ENCODE peak calls at places on chromosomes 1 and 21, in nine cellular contexts. Q is transverse colon, F is A549, A is H1, K is tibial nerve, O is stomach, P is ovary, S is esophagus muscularis mucosa, D is SK-N-SH. W is an unnamed sample. For H3K4me1, the result is how much of the 10 kb centered on the place peaks cover.

GRCh38 chr1:160777486-160778089 is 18.4 kb upstream of the LY9 start:
- DNase-seq in Q (peak), F (peak), A (peak), K (no peak), O (peak), P (no peak), S (peak), D (peak), W (no peak)

GRCh38 chr1:200610846-200611245 is 9.7 kb downstream of the KIF14 start:
- DNase-seq in Q (no peak), F (no peak), A (no peak), K (no peak), O (no peak), P (no peak), S (no peak), D (no peak), W (no peak)

GRCh38 chr21:45365608-45366241 is 39.2 kb upstream of the COL18A1 start:
- DNase-seq in Q (no peak), F (peak), A (no peak), K (no peak), O (no peak), P (peak), S (no peak), D (no peak), W (no peak)

GRCh38 chr1:28592314-28593071 is 428 bp downstream of the RAB42 start:
- DNase-seq in Q (peak), F (no peak), A (peak), K (no peak), O (peak), P (no peak), S (no peak), D (peak), W (peak)

GRCh38 chr1:240831922-240832321 is 220.0 kb upstream of the GREM2 start:
- DNase-seq in Q (no peak), F (no peak), A (no peak), K (no peak), O (no peak), P (no peak), S (no peak), D (no peak), W (no peak)

GRCh38 chr1:225747566-225747965 is 30.1 kb upstream of the SRP9 start:
- DNase-seq in Q (no peak), F (no peak), A (no peak), K (no peak), O (no peak), P (no peak), S (no peak), D (no peak), W (no peak)

GRCh38 chr1:111955755-111956154 is 33.7 kb downstream of the KCND3 start:
- DNase-seq in Q (no peak), F (no peak), A (no peak), K (no peak), O (no peak), P (no peak), S (no peak), D (no peak), W (peak)

GRCh38 chr1:233719626-233720334 is 105.9 kb downstream of the KCNK1 start:
- DNase-seq in Q (no peak), F (no peak), A (no peak), K (no peak), O (no peak), P (no peak), S (peak), D (no peak), W (no peak)

GRCh38 chr1:246647113-246647512 is 77.1 kb upstream of the SCCPDH start:
- DNase-seq in Q (peak), F (no peak), A (peak), K (peak), O (no peak), P (no peak), S (no peak), D (peak), W (no peak)

GRCh38 chr1:198937231-198938031 is 298.6 kb downstream of the PTPRC start:
- DNase-seq in Q (peak), F (peak), A (no peak), K (peak), O (no peak), P (no peak), S (no peak), D (peak), W (no peak)

GRCh38 chr1:161481624-161482392 is 23.4 kb upstream of the FCGR2A start:
- DNase-seq in Q (no peak), F (no peak), A (no peak), K (no peak), O (no peak), P (no peak), S (no peak), D (no peak), W (no peak)

GRCh38 chr1:247748041-247748440 is at the start of gene OR14A2:
- DNase-seq in Q (no peak), F (no peak), A (no peak), K (no peak), O (no peak), P (no peak), S (no peak), D (no peak), W (no peak)

GRCh38 chr1:43147625-43148319 is 24.3 kb downstream of the EBNA1BP2 start:
- DNase-seq in Q (peak), F (no peak), A (peak), K (peak), O (peak), P (peak), S (no peak), D (peak), W (peak)

GRCh38 chr1:238916828-238917227 is 469.5 kb upstream of the CHRM3 start:
- DNase-seq in Q (no peak), F (no peak), A (no peak), K (no peak), O (no peak), P (no peak), S (no peak), D (no peak), W (no peak)

GRCh38 chr1:225578247-225578646 is 74.7 kb downstream of the ENAH start:
- DNase-seq in Q (no peak), F (no peak), A (no peak), K (no peak), O (no peak), P (no peak), S (no peak), D (no peak), W (no peak)

GRCh38 chr1:156004843-156005593 is 15.7 kb downstream of the SSR2 start:
- DNase-seq in Q (peak), F (no peak), A (no peak), K (no peak), O (peak), P (no peak), S (no peak), D (no peak), W (no peak)

GRCh38 chr1:92653605-92654381 is 131.1 kb downstream of the EVI5 start:
- DNase-seq in Q (no peak), F (no peak), A (no peak), K (no peak), O (no peak), P (no peak), S (no peak), D (no peak), W (no peak)

GRCh38 chr1:208438262-208438661 is 194.1 kb upstream of the PLXNA2 start:
- DNase-seq in Q (no peak), F (no peak), A (no peak), K (no peak), O (no peak), P (no peak), S (no peak), D (no peak), W (no peak)

GRCh38 chr1:220575718-220576497 is 48.0 kb downstream of the MARK1 start:
- DNase-seq in Q (no peak), F (no peak), A (no peak), K (no peak), O (no peak), P (no peak), S (no peak), D (no peak), W (no peak)

GRCh38 chr1:89211035-89211634 is 12.4 kb upstream of the GBP4 start:
- DNase-seq in Q (no peak), F (no peak), A (no peak), K (no peak), O (no peak), P (no peak), S (no peak), D (no peak), W (no peak)

GRCh38 chr1:204261746-204262505 is 48.1 kb upstream of the GOLT1A start:
- DNase-seq in Q (no peak), F (no peak), A (no peak), K (no peak), O (no peak), P (no peak), S (no peak), D (no peak), W (no peak)

GRCh38 chr21:43270800-43271261 is 102.0 kb downstream of the CRYAA start:
- DNase-seq in Q (no peak), F (no peak), A (no peak), K (no peak), O (no peak), P (peak), S (no peak), D (peak), W (peak)

GRCh38 chr1:41576620-41577019 is 92.1 kb upstream of the EDN2 start:
- DNase-seq in Q (no peak), F (no peak), A (no peak), K (no peak), O (no peak), P (no peak), S (no peak), D (no peak), W (no peak)

GRCh38 chr1:177937931-177938330 is 31.9 kb downstream of the SEC16B start:
- DNase-seq in Q (no peak), F (no peak), A (no peak), K (no peak), O (no peak), P (no peak), S (no peak), D (no peak), W (no peak)

GRCh38 chr1:231062500-231063270 is 22.6 kb upstream of the FAM89A start:
- DNase-seq in Q (no peak), F (no peak), A (no peak), K (no peak), O (no peak), P (no peak), S (no peak), D (no peak), W (no peak)

GRCh38 chr1:9838946-9839345 is 15.2 kb upstream of the CLSTN1 start:
- DNase-seq in Q (no peak), F (no peak), A (no peak), K (no peak), O (no peak), P (no peak), S (no peak), D (no peak), W (no peak)

GRCh38 chr1:206766251-206766856 is 4.2 kb upstream of the IL19 start:
- DNase-seq in Q (peak), F (no peak), A (no peak), K (peak), O (peak), P (no peak), S (no peak), D (no peak), W (no peak)

GRCh38 chr1:193069748-193070394 is 10.5 kb downstream of the RO60 start:
- DNase-seq in Q (no peak), F (peak), A (no peak), K (no peak), O (no peak), P (no peak), S (no peak), D (peak), W (no peak)

GRCh38 chr1:184424171-184424570 is 37.3 kb downstream of the C1orf21 start:
- DNase-seq in Q (no peak), F (no peak), A (no peak), K (no peak), O (no peak), P (no peak), S (no peak), D (no peak), W (no peak)

GRCh38 chr1:91529856-91530255 is 29.2 kb downstream of the CDC7 start:
- DNase-seq in Q (no peak), F (no peak), A (no peak), K (no peak), O (no peak), P (no peak), S (no peak), D (no peak), W (no peak)

DNA sequence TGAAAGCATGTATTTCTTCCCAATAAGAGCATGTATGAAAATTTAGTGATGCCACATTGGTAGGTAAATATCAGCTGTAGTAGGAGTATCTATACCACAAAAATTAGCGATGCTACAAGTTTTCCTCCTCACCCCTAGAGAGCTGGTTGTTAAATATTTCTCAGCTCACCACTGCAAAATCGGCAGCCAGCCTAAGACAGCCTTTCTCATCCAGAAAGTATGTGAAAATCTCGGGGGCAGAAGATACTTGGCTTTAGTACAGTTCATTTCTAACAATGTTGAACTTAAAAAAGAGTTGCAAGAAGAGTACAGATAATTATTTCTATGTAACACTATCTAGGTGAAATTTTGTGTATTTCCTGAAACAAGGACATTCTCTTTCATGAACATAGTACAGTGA is 235.3 kb downstream of the TPR start:
- DNase-seq in Q (no peak), F (no peak), A (no peak), K (peak), O (no peak), P (no peak), S (no peak), D (no peak), W (no peak)
- H3K4me3 ChIP-seq in Q (no peak), F (no peak), A (no peak), K (no peak), O (no peak), P (no peak), S (no peak), D (no peak), W (no peak)

GRCh38 chr1:12011998-12012397 is 7.3 kb upstream of the MIIP start:
- DNase-seq in Q (no peak), F (no peak), A (no peak), K (no peak), O (no peak), P (no peak), S (no peak), D (no peak), W (no peak)
- TF ChIP-seq EP300 in Q (no peak), F (no peak), A (no peak), K (no peak), O (no peak), P (no peak), S (no peak), D (no peak), W (no peak)

GRCh38 chr1:116095027-116095426 is 16.2 kb upstream of the MAB21L3 start:
- DNase-seq in Q (no peak), F (no peak), A (no peak), K (no peak), O (no peak), P (no peak), S (no peak), D (no peak), W (no peak)
- H3K4me1 ChIP-seq in Q (under half), F (under half), A (under half), K (under half), O (under half), P (under half), S (under half), D (under half), W (under half)

GRCh38 chr1:179129702-179130473 is 48.0 kb downstream of the TOR3A start:
- DNase-seq in Q (no peak), F (no peak), A (no peak), K (no peak), O (no peak), P (no peak), S (no peak), D (no peak), W (no peak)
- H3K4me3 ChIP-seq in Q (no peak), F (peak), A (no peak), K (no peak), O (peak), P (no peak), S (peak), D (no peak), W (no peak)

W was measured in upper lobe of left lung.